ENCODE peak calls at places on chromosomes 11 and 22, in four cellular contexts. One of them, this sample, is unnamed.

GRCh38 chr11:7973011-7973410 is 7.8 kb upstream of the NLRP10 start:
- DNase-seq in NCI-H1105: no peak
- DNase-seq in progenitor cell of endocrine pancreas: no peak
- DNase-seq in stimulated activated CD4-positive, alpha-beta T cell treated with anti-CD3 and anti-CD28 coated beads, TNF-alpha, amount 100 ng/mL, for 1 hour: no peak
- DNase-seq in this sample: no peak

GRCh38 chr11:2549876-2550605 is 105.2 kb downstream of the KCNQ1 start:
- DNase-seq in stimulated activated CD4-positive, alpha-beta T cell treated with anti-CD3 and anti-CD28 coated beads, TNF-alpha, amount 100 ng/mL, for 1 hour: no peak
- DNase-seq in progenitor cell of endocrine pancreas: no peak
- DNase-seq in NCI-H1105: no peak
- DNase-seq in this sample: no peak

GRCh38 chr22:50032941-50033601 is 20.5 kb upstream of the IL17REL start:
- DNase-seq in stimulated activated CD4-positive, alpha-beta T cell treated with anti-CD3 and anti-CD28 coated beads, TNF-alpha, amount 100 ng/mL, for 1 hour: no peak
- DNase-seq in progenitor cell of endocrine pancreas: no peak
- DNase-seq in NCI-H1105: no peak
- DNase-seq in this sample: no peak

GRCh38 chr11:7969756-7970646 is 4.8 kb upstream of the NLRP10 start:
- DNase-seq in NCI-H1105: no peak
- DNase-seq in stimulated activated CD4-positive, alpha-beta T cell treated with anti-CD3 and anti-CD28 coated beads, TNF-alpha, amount 100 ng/mL, for 1 hour: no peak
- DNase-seq in progenitor cell of endocrine pancreas: no peak
- DNase-seq in this sample: no peak

GRCh38 chr22:26542831-26543230 is 30.6 kb upstream of the TFIP11 start:
- DNase-seq in NCI-H1105: no peak
- DNase-seq in stimulated activated CD4-positive, alpha-beta T cell treated with anti-CD3 and anti-CD28 coated beads, TNF-alpha, amount 100 ng/mL, for 1 hour: no peak
- DNase-seq in progenitor cell of endocrine pancreas: no peak
- DNase-seq in this sample: no peak

GRCh38 chr11:47514825-47515647 is 37.9 kb downstream of the CELF1 start:
- DNase-seq in stimulated activated CD4-positive, alpha-beta T cell treated with anti-CD3 and anti-CD28 coated beads, TNF-alpha, amount 100 ng/mL, for 1 hour: no peak
- DNase-seq in NCI-H1105: no peak
- DNase-seq in progenitor cell of endocrine pancreas: no peak
- DNase-seq in this sample: no peak

GRCh38 chr22:21641417-21641794 is 696 bp upstream of the SDF2L1 start:
- DNase-seq in stimulated activated CD4-positive, alpha-beta T cell treated with anti-CD3 and anti-CD28 coated beads, TNF-alpha, amount 100 ng/mL, for 1 hour: no peak
- DNase-seq in NCI-H1105: no peak
- DNase-seq in progenitor cell of endocrine pancreas: no peak
- DNase-seq in this sample: no peak

GRCh38 chr22:37716708-37717107 is 19.9 kb downstream of the TRIOBP start:
- DNase-seq in progenitor cell of endocrine pancreas: no peak
- DNase-seq in stimulated activated CD4-positive, alpha-beta T cell treated with anti-CD3 and anti-CD28 coated beads, TNF-alpha, amount 100 ng/mL, for 1 hour: no peak
- DNase-seq in NCI-H1105: no peak
- DNase-seq in this sample: no peak

GRCh38 chr11:79579063-79579462 is 138.2 kb upstream of the TENM4 start:
- DNase-seq in NCI-H1105: no peak
- DNase-seq in stimulated activated CD4-positive, alpha-beta T cell treated with anti-CD3 and anti-CD28 coated beads, TNF-alpha, amount 100 ng/mL, for 1 hour: no peak
- DNase-seq in progenitor cell of endocrine pancreas: no peak
- DNase-seq in this sample: no peak

GRCh38 chr11:60774726-60775125 is 10.4 kb upstream of the MS4A10 start:
- DNase-seq in stimulated activated CD4-positive, alpha-beta T cell treated with anti-CD3 and anti-CD28 coated beads, TNF-alpha, amount 100 ng/mL, for 1 hour: no peak
- DNase-seq in NCI-H1105: no peak
- DNase-seq in progenitor cell of endocrine pancreas: no peak
- DNase-seq in this sample: no peak

GRCh38 chr11:93543292-93543977 is at the start of gene SMCO4:
- DNase-seq in progenitor cell of endocrine pancreas: peak
- DNase-seq in stimulated activated CD4-positive, alpha-beta T cell treated with anti-CD3 and anti-CD28 coated beads, TNF-alpha, amount 100 ng/mL, for 1 hour: peak
- DNase-seq in NCI-H1105: peak
- DNase-seq in this sample: peak

GRCh38 chr11:2180775-2181370 is 9.3 kb upstream of the TH start:
- DNase-seq in NCI-H1105: no peak
- DNase-seq in stimulated activated CD4-positive, alpha-beta T cell treated with anti-CD3 and anti-CD28 coated beads, TNF-alpha, amount 100 ng/mL, for 1 hour: no peak
- DNase-seq in progenitor cell of endocrine pancreas: no peak
- DNase-seq in this sample: no peak

GRCh38 chr22:23525510-23525909 is 54.6 kb downstream of the IGLL1 start:
- DNase-seq in progenitor cell of endocrine pancreas: no peak
- DNase-seq in stimulated activated CD4-positive, alpha-beta T cell treated with anti-CD3 and anti-CD28 coated beads, TNF-alpha, amount 100 ng/mL, for 1 hour: no peak
- DNase-seq in NCI-H1105: no peak
- DNase-seq in this sample: no peak

GRCh38 chr11:43942651-43943356 is 367 bp downstream of the C11orf96 start:
- DNase-seq in stimulated activated CD4-positive, alpha-beta T cell treated with anti-CD3 and anti-CD28 coated beads, TNF-alpha, amount 100 ng/mL, for 1 hour: no peak
- DNase-seq in NCI-H1105: no peak
- DNase-seq in progenitor cell of endocrine pancreas: peak
- DNase-seq in this sample: no peak

GRCh38 chr22:45692549-45692948 is 20.9 kb downstream of the ATXN10 start:
- DNase-seq in stimulated activated CD4-positive, alpha-beta T cell treated with anti-CD3 and anti-CD28 coated beads, TNF-alpha, amount 100 ng/mL, for 1 hour: no peak
- DNase-seq in NCI-H1105: no peak
- DNase-seq in progenitor cell of endocrine pancreas: no peak
- DNase-seq in this sample: no peak

GRCh38 chr11:47179655-47179991 is 2.9 kb upstream of the ARFGAP2 start:
- DNase-seq in progenitor cell of endocrine pancreas: peak
- DNase-seq in stimulated activated CD4-positive, alpha-beta T cell treated with anti-CD3 and anti-CD28 coated beads, TNF-alpha, amount 100 ng/mL, for 1 hour: no peak
- DNase-seq in NCI-H1105: no peak
- DNase-seq in this sample: peak

GRCh38 chr11:10823152-10823579 is 14.4 kb upstream of the EIF4G2 start:
- DNase-seq in progenitor cell of endocrine pancreas: no peak
- DNase-seq in stimulated activated CD4-positive, alpha-beta T cell treated with anti-CD3 and anti-CD28 coated beads, TNF-alpha, amount 100 ng/mL, for 1 hour: no peak
- DNase-seq in NCI-H1105: no peak
- DNase-seq in this sample: no peak

GRCh38 chr11:78202733-78203167 is 14.0 kb downstream of the USP35 start:
- DNase-seq in stimulated activated CD4-positive, alpha-beta T cell treated with anti-CD3 and anti-CD28 coated beads, TNF-alpha, amount 100 ng/mL, for 1 hour: peak
- DNase-seq in progenitor cell of endocrine pancreas: no peak
- DNase-seq in NCI-H1105: no peak
- DNase-seq in this sample: no peak

GRCh38 chr11:99370557-99371200 is 349.9 kb downstream of the CNTN5 start:
- DNase-seq in stimulated activated CD4-positive, alpha-beta T cell treated with anti-CD3 and anti-CD28 coated beads, TNF-alpha, amount 100 ng/mL, for 1 hour: no peak
- DNase-seq in progenitor cell of endocrine pancreas: no peak
- DNase-seq in NCI-H1105: peak
- DNase-seq in this sample: peak

GRCh38 chr11:108220721-108221346 is 1.6 kb downstream of the NPAT start:
- DNase-seq in NCI-H1105: no peak
- DNase-seq in progenitor cell of endocrine pancreas: no peak
- DNase-seq in stimulated activated CD4-positive, alpha-beta T cell treated with anti-CD3 and anti-CD28 coated beads, TNF-alpha, amount 100 ng/mL, for 1 hour: no peak
- DNase-seq in this sample: no peak

GRCh38 chr22:44337658-44338004 is 24.9 kb upstream of the SHISAL1 start:
- DNase-seq in progenitor cell of endocrine pancreas: no peak
- DNase-seq in NCI-H1105: no peak
- DNase-seq in stimulated activated CD4-positive, alpha-beta T cell treated with anti-CD3 and anti-CD28 coated beads, TNF-alpha, amount 100 ng/mL, for 1 hour: no peak
- DNase-seq in this sample: peak